ENCODE peak calls at places on chromosomes 16 and 17, in four cellular contexts. One of them, this sample, is unnamed.

GRCh38 chr16:57152096-57153093 is 33.4 kb downstream of the PSME3IP1 start:
- DNase-seq in fibroblast of pulmonary artery: no peak
- DNase-seq in upper lobe of right lung: no peak
- DNase-seq in Peyer's patch: no peak
- DNase-seq in this sample: no peak

GRCh38 chr16:29147710-29148425 is 163.0 kb downstream of the LAT start:
- DNase-seq in fibroblast of pulmonary artery: no peak
- DNase-seq in upper lobe of right lung: peak; percentile 69
- DNase-seq in Peyer's patch: no peak
- DNase-seq in this sample: peak; percentile 24

GRCh38 chr17:50841949-50842354 is 6.6 kb downstream of the WFIKKN2 start:
- DNase-seq in upper lobe of right lung: peak; percentile 83
- DNase-seq in Peyer's patch: peak; percentile 85
- DNase-seq in fibroblast of pulmonary artery: peak; percentile 78
- DNase-seq in this sample: peak; percentile 74

GRCh38 chr17:31251075-31251474 is 46.0 kb downstream of the OMG start:
- DNase-seq in fibroblast of pulmonary artery: no peak
- DNase-seq in Peyer's patch: no peak
- DNase-seq in upper lobe of right lung: no peak
- DNase-seq in this sample: peak; percentile 1

GRCh38 chr17:57954421-57955182 is 610 bp downstream of the CUEDC1 start:
- DNase-seq in upper lobe of right lung: peak; percentile 82
- DNase-seq in Peyer's patch: no peak
- DNase-seq in fibroblast of pulmonary artery: peak; percentile 52
- DNase-seq in this sample: peak; percentile 39

GRCh38 chr16:85460983-85461813 is 151.9 kb upstream of the GSE1 start:
- DNase-seq in upper lobe of right lung: no peak
- DNase-seq in fibroblast of pulmonary artery: peak; percentile 53
- DNase-seq in Peyer's patch: no peak
- DNase-seq in this sample: peak; percentile 54

GRCh38 chr16:78584991-78585390 is 485.5 kb downstream of the WWOX start:
- DNase-seq in Peyer's patch: no peak
- DNase-seq in fibroblast of pulmonary artery: no peak
- DNase-seq in upper lobe of right lung: no peak
- DNase-seq in this sample: no peak

GRCh38 chr16:22946433-22946832 is 132.5 kb downstream of the HS3ST2 start:
- DNase-seq in Peyer's patch: no peak
- DNase-seq in fibroblast of pulmonary artery: no peak
- DNase-seq in upper lobe of right lung: no peak
- DNase-seq in this sample: no peak

GRCh38 chr16:65154321-65154720 is 32.5 kb upstream of the CDH11 start:
- DNase-seq in fibroblast of pulmonary artery: no peak
- DNase-seq in Peyer's patch: no peak
- DNase-seq in upper lobe of right lung: no peak
- DNase-seq in this sample: no peak

GRCh38 chr17:77455111-77455877 is 314.5 kb downstream of the SEC14L1 start:
- DNase-seq in upper lobe of right lung: no peak
- DNase-seq in fibroblast of pulmonary artery: peak; percentile 91
- DNase-seq in Peyer's patch: no peak
- DNase-seq in this sample: no peak

GRCh38 chr17:81113158-81113724 is 52.1 kb upstream of the PVALEF start:
- DNase-seq in Peyer's patch: no peak
- DNase-seq in upper lobe of right lung: no peak
- DNase-seq in fibroblast of pulmonary artery: no peak
- DNase-seq in this sample: no peak

GRCh38 chr17:79484600-79485398 is 126.1 kb downstream of the RBFOX3 start:
- DNase-seq in Peyer's patch: no peak
- DNase-seq in fibroblast of pulmonary artery: no peak
- DNase-seq in upper lobe of right lung: no peak
- DNase-seq in this sample: no peak

GRCh38 chr17:77096570-77097214 is 44.1 kb upstream of the SEC14L1 start:
- DNase-seq in fibroblast of pulmonary artery: peak; percentile 84
- DNase-seq in upper lobe of right lung: no peak
- DNase-seq in Peyer's patch: no peak
- DNase-seq in this sample: peak; percentile 49

GRCh38 chr16:8936421-8936820 is 27.3 kb downstream of the USP7 start:
- DNase-seq in upper lobe of right lung: no peak
- DNase-seq in Peyer's patch: peak; percentile 82
- DNase-seq in fibroblast of pulmonary artery: no peak
- DNase-seq in this sample: peak; percentile 64

GRCh38 chr17:71727723-71728122 is 393.1 kb upstream of the SOX9 start:
- DNase-seq in upper lobe of right lung: no peak
- DNase-seq in Peyer's patch: no peak
- DNase-seq in fibroblast of pulmonary artery: no peak
- DNase-seq in this sample: no peak

GRCh38 chr16:89120281-89120680 is 26.6 kb downstream of the ACSF3 start:
- DNase-seq in Peyer's patch: no peak
- DNase-seq in upper lobe of right lung: no peak
- DNase-seq in fibroblast of pulmonary artery: no peak
- DNase-seq in this sample: no peak

GRCh38 chr17:81866440-81867122 is 4.6 kb downstream of the ARHGDIA start:
- DNase-seq in fibroblast of pulmonary artery: peak; percentile 29
- DNase-seq in upper lobe of right lung: no peak
- DNase-seq in Peyer's patch: no peak
- DNase-seq in this sample: no peak

GRCh38 chr17:50148226-50149098 is 2.0 kb downstream of the PPP1R9B start:
- DNase-seq in Peyer's patch: peak; percentile 89
- DNase-seq in fibroblast of pulmonary artery: no peak
- DNase-seq in upper lobe of right lung: peak; percentile 84
- DNase-seq in this sample: peak; percentile 80

GRCh38 chr17:65057520-65058075 is 1.1 kb upstream of the GNA13 start:
- DNase-seq in fibroblast of pulmonary artery: no peak
- DNase-seq in Peyer's patch: peak; percentile 59
- DNase-seq in upper lobe of right lung: no peak
- DNase-seq in this sample: no peak

GRCh38 chr16:66275795-66276428 is 90.6 kb upstream of the CDH5 start:
- DNase-seq in upper lobe of right lung: no peak
- DNase-seq in Peyer's patch: peak; percentile 52
- DNase-seq in fibroblast of pulmonary artery: peak; percentile 87
- DNase-seq in this sample: peak; percentile 78

GRCh38 chr16:65178151-65178550 is 56.3 kb upstream of the CDH11 start:
- DNase-seq in upper lobe of right lung: no peak
- DNase-seq in fibroblast of pulmonary artery: peak; percentile 14
- DNase-seq in Peyer's patch: no peak
- DNase-seq in this sample: no peak

GRCh38 chr17:17928422-17929386 is 43.5 kb downstream of the TOM1L2 start:
- DNase-seq in upper lobe of right lung: no peak
- DNase-seq in Peyer's patch: peak; percentile 7
- DNase-seq in fibroblast of pulmonary artery: peak; percentile 58
- DNase-seq in this sample: no peak

GRCh38 chr16:83967838-83968482 is at the start of gene NECAB2:
- DNase-seq in fibroblast of pulmonary artery: peak; percentile 23
- DNase-seq in Peyer's patch: no peak
- DNase-seq in upper lobe of right lung: no peak
- DNase-seq in this sample: peak; percentile 23

GRCh38 chr17:77445908-77446535 is 305.3 kb downstream of the SEC14L1 start:
- DNase-seq in fibroblast of pulmonary artery: peak; percentile 71
- DNase-seq in Peyer's patch: peak; percentile 94
- DNase-seq in upper lobe of right lung: no peak
- DNase-seq in this sample: no peak

GRCh38 chr17:78671607-78672404 is 94.6 kb upstream of the DNAH17 start:
- DNase-seq in upper lobe of right lung: peak; percentile 3
- DNase-seq in fibroblast of pulmonary artery: peak; percentile 36
- DNase-seq in Peyer's patch: peak; percentile 27
- DNase-seq in this sample: no peak

GRCh38 chr16:50778284-50779163 is 36.6 kb downstream of the CYLD start:
- DNase-seq in upper lobe of right lung: no peak
- DNase-seq in fibroblast of pulmonary artery: no peak
- DNase-seq in Peyer's patch: no peak
- DNase-seq in this sample: no peak

GRCh38 chr17:55768946-55769624 is 18.2 kb downstream of the PCTP start:
- DNase-seq in upper lobe of right lung: no peak
- DNase-seq in Peyer's patch: no peak
- DNase-seq in fibroblast of pulmonary artery: peak; percentile 15
- DNase-seq in this sample: no peak

GRCh38 chr17:7840441-7840840 is 6.4 kb downstream of the KDM6B start:
- DNase-seq in Peyer's patch: no peak
- DNase-seq in upper lobe of right lung: no peak
- DNase-seq in fibroblast of pulmonary artery: no peak
- DNase-seq in this sample: no peak
- TF ChIP-seq CTCF in Peyer's patch: no peak
- TF ChIP-seq CTCF in upper lobe of right lung: no peak
- TF ChIP-seq CTCF in fibroblast of pulmonary artery: no peak
- TF ChIP-seq CTCF in this sample: no peak

DNA sequence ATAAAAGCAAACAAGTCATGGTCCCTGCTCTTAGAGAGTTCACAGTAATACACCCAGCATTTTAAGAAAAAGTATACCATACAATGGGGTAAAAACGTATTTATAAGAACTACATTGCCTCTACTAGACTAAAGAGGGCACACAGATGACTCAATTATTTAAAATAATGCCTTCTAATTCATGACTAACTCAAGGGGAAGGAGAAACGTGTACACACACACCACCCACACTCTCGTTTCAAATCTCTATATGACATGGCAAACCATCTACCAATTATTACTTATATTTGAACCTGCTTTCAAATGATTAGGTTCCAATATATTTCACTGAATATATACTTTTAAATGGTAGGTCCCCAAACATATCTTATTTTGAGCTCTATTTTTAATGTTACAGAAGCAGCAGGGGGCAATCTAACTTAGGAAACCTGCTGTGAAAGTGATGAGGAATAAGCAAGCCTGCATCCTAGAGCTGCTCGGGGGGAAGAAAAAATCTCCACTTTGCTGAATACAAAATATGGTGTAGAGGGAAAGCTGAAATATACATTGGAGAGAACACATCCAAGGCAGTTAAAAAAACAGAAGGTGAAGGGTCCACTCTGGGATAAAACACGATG is 232.4 kb upstream of the PSMD7 start:
- DNase-seq in upper lobe of right lung: no peak
- DNase-seq in fibroblast of pulmonary artery: no peak
- DNase-seq in Peyer's patch: no peak
- DNase-seq in this sample: no peak
- TF ChIP-seq CTCF in upper lobe of right lung: peak; percentile 9
- TF ChIP-seq CTCF in fibroblast of pulmonary artery: no peak
- TF ChIP-seq CTCF in Peyer's patch: no peak
- TF ChIP-seq CTCF in this sample: peak; percentile 12

GRCh38 chr17:48259710-48260291 is 152.2 kb downstream of the SNX11 start:
- DNase-seq in fibroblast of pulmonary artery: peak; percentile 64
- DNase-seq in Peyer's patch: peak; percentile 52
- DNase-seq in upper lobe of right lung: no peak
- DNase-seq in this sample: peak; percentile 52
- TF ChIP-seq CTCF in fibroblast of pulmonary artery: peak; percentile 79
- TF ChIP-seq CTCF in Peyer's patch: no peak
- TF ChIP-seq CTCF in upper lobe of right lung: peak; percentile 42
- TF ChIP-seq CTCF in this sample: peak; percentile 39

GRCh38 chr17:5281814-5282638 is at the start of gene RABEP1:
- DNase-seq in upper lobe of right lung: peak; percentile 96
- DNase-seq in fibroblast of pulmonary artery: peak; percentile 91
- DNase-seq in Peyer's patch: peak; percentile 96
- DNase-seq in this sample: peak; percentile 88
- TF ChIP-seq CTCF in upper lobe of right lung: peak; percentile 31
- TF ChIP-seq CTCF in fibroblast of pulmonary artery: peak; percentile 19
- TF ChIP-seq CTCF in Peyer's patch: peak; percentile 24
- TF ChIP-seq CTCF in this sample: no peak

DNA sequence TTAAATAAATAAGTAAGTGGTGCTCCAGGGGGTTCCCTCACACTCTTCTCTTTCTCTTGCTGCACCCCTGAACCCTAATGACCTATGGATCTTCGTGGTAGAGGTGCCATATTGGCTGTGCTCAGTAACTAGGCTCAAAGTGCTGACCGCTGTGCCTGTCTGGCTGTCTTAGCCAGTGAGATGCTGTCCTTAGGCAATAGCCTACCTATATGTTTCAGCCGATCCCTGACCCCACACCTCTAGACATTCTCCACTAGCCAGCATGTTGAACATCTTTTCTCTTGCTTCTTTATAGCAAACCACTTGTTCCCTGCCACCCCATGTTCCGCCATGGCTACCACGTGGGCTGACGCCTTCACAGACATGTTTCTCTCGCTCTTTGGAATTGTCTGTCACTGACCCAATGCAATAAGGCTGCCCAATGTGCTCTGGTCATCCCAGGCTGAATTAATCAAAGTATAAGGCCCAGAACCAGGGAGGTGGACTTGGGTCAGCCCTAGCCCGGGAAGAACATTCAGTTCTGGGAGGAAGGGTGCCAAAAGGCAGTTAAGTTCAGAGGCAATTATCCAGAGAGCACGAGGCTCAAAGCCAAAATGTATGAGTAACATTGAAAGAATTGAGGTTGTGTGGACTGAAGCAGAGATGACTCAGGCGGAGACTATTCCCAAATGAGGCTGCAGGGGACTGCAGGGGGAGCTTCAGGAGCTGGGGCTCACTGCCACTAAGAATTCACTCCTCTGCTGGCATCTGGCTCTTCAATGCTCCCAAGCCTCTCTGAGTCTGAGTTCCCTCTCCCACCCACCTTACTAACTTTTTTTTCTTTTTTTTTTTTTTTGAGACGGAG is 28.7 kb upstream of the TNRC6A start:
- DNase-seq in Peyer's patch: peak; percentile 66
- DNase-seq in fibroblast of pulmonary artery: peak; percentile 97
- DNase-seq in upper lobe of right lung: no peak
- DNase-seq in this sample: peak; percentile 97
- TF ChIP-seq CTCF in Peyer's patch: no peak
- TF ChIP-seq CTCF in fibroblast of pulmonary artery: peak; percentile 50
- TF ChIP-seq CTCF in upper lobe of right lung: peak; percentile 24
- TF ChIP-seq CTCF in this sample: no peak